ENCODE peak calls at places on chromosomes 7 and 10, in six cellular contexts. One of them, this sample, is unnamed.

GRCh38 chr10:72309290-72310240 is 35.8 kb downstream of the DDIT4 start:
- DNase-seq in CD8-positive, alpha-beta memory T cell: no peak
- DNase-seq in A549: no peak
- DNase-seq in lower leg skin: no peak
- DNase-seq in foreskin fibroblast: peak
- DNase-seq in IMR-90: peak
- DNase-seq in this sample: no peak

GRCh38 chr7:50869108-50869716 is 86.5 kb upstream of the GRB10 start:
- DNase-seq in IMR-90: peak
- DNase-seq in A549: peak
- DNase-seq in lower leg skin: peak
- DNase-seq in foreskin fibroblast: peak
- DNase-seq in CD8-positive, alpha-beta memory T cell: no peak
- DNase-seq in this sample: no peak

GRCh38 chr10:130329792-130330191 is 193.6 kb downstream of the GLRX3 start:
- DNase-seq in CD8-positive, alpha-beta memory T cell: no peak
- DNase-seq in A549: no peak
- DNase-seq in foreskin fibroblast: no peak
- DNase-seq in IMR-90: no peak
- DNase-seq in lower leg skin: no peak
- DNase-seq in this sample: no peak

GRCh38 chr7:99115379-99115778 is 28.5 kb downstream of the SMURF1 start:
- DNase-seq in IMR-90: no peak
- DNase-seq in lower leg skin: no peak
- DNase-seq in CD8-positive, alpha-beta memory T cell: no peak
- DNase-seq in A549: no peak
- DNase-seq in foreskin fibroblast: no peak
- DNase-seq in this sample: no peak

GRCh38 chr10:126061526-126061925 is 165.2 kb downstream of the FANK1 start:
- DNase-seq in IMR-90: no peak
- DNase-seq in A549: no peak
- DNase-seq in foreskin fibroblast: no peak
- DNase-seq in CD8-positive, alpha-beta memory T cell: no peak
- DNase-seq in lower leg skin: no peak
- DNase-seq in this sample: no peak

GRCh38 chr7:157189405-157189804 is 50.7 kb downstream of the UBE3C start:
- DNase-seq in A549: no peak
- DNase-seq in IMR-90: no peak
- DNase-seq in CD8-positive, alpha-beta memory T cell: no peak
- DNase-seq in foreskin fibroblast: no peak
- DNase-seq in lower leg skin: no peak
- DNase-seq in this sample: no peak

GRCh38 chr7:359776-360361 is 69.9 kb downstream of the FOXL3 start:
- DNase-seq in lower leg skin: no peak
- DNase-seq in A549: no peak
- DNase-seq in CD8-positive, alpha-beta memory T cell: no peak
- DNase-seq in foreskin fibroblast: no peak
- DNase-seq in IMR-90: no peak
- DNase-seq in this sample: no peak

GRCh38 chr7:117401293-117402002 is 25.8 kb downstream of the ASZ1 start:
- DNase-seq in lower leg skin: no peak
- DNase-seq in foreskin fibroblast: no peak
- DNase-seq in A549: peak
- DNase-seq in CD8-positive, alpha-beta memory T cell: no peak
- DNase-seq in IMR-90: peak
- DNase-seq in this sample: no peak

GRCh38 chr7:46565712-46566111 is 644.6 kb upstream of the IGFBP3 start:
- DNase-seq in foreskin fibroblast: no peak
- DNase-seq in lower leg skin: no peak
- DNase-seq in A549: no peak
- DNase-seq in CD8-positive, alpha-beta memory T cell: no peak
- DNase-seq in IMR-90: no peak
- DNase-seq in this sample: no peak

GRCh38 chr7:5510426-5511045 is 86.9 kb upstream of the TNRC18 start:
- DNase-seq in CD8-positive, alpha-beta memory T cell: no peak
- DNase-seq in A549: no peak
- DNase-seq in IMR-90: no peak
- DNase-seq in foreskin fibroblast: no peak
- DNase-seq in lower leg skin: no peak
- DNase-seq in this sample: no peak

GRCh38 chr10:114290038-114290437 is 51.0 kb downstream of the VWA2 start:
- DNase-seq in lower leg skin: no peak
- DNase-seq in A549: no peak
- DNase-seq in CD8-positive, alpha-beta memory T cell: no peak
- DNase-seq in foreskin fibroblast: no peak
- DNase-seq in IMR-90: no peak
- DNase-seq in this sample: no peak

GRCh38 chr7:44881066-44881600 is 4.2 kb downstream of the PURB start:
- DNase-seq in foreskin fibroblast: no peak
- DNase-seq in CD8-positive, alpha-beta memory T cell: no peak
- DNase-seq in A549: no peak
- DNase-seq in IMR-90: no peak
- DNase-seq in lower leg skin: no peak
- DNase-seq in this sample: no peak
- H3K4me3 ChIP-seq in foreskin fibroblast: peak
- H3K4me3 ChIP-seq in CD8-positive, alpha-beta memory T cell: peak
- H3K4me3 ChIP-seq in A549: peak
- H3K4me3 ChIP-seq in IMR-90: peak
- H3K4me3 ChIP-seq in lower leg skin: no peak
- H3K4me3 ChIP-seq in this sample: no peak

GRCh38 chr10:33327750-33328149 is 6.7 kb downstream of the NRP1 start:
- DNase-seq in CD8-positive, alpha-beta memory T cell: no peak
- DNase-seq in A549: no peak
- DNase-seq in foreskin fibroblast: no peak
- DNase-seq in lower leg skin: no peak
- DNase-seq in IMR-90: peak
- DNase-seq in this sample: no peak
- H3K4me3 ChIP-seq in CD8-positive, alpha-beta memory T cell: no peak
- H3K4me3 ChIP-seq in A549: no peak
- H3K4me3 ChIP-seq in foreskin fibroblast: no peak
- H3K4me3 ChIP-seq in lower leg skin: no peak
- H3K4me3 ChIP-seq in IMR-90: no peak
- H3K4me3 ChIP-seq in this sample: no peak

GRCh38 chr10:124651402-124651887 is 92.7 kb downstream of the FAM53B start:
- DNase-seq in foreskin fibroblast: no peak
- DNase-seq in CD8-positive, alpha-beta memory T cell: no peak
- DNase-seq in IMR-90: no peak
- DNase-seq in lower leg skin: no peak
- DNase-seq in A549: no peak
- DNase-seq in this sample: no peak

GRCh38 chr10:124650263-124650662 is 93.9 kb downstream of the FAM53B start:
- DNase-seq in CD8-positive, alpha-beta memory T cell: peak
- DNase-seq in A549: no peak
- DNase-seq in lower leg skin: no peak
- DNase-seq in foreskin fibroblast: no peak
- DNase-seq in IMR-90: no peak
- DNase-seq in this sample: no peak

GRCh38 chr10:124652200-124652599 is 92.0 kb downstream of the FAM53B start:
- DNase-seq in lower leg skin: no peak
- DNase-seq in CD8-positive, alpha-beta memory T cell: no peak
- DNase-seq in A549: no peak
- DNase-seq in IMR-90: no peak
- DNase-seq in foreskin fibroblast: no peak
- DNase-seq in this sample: no peak

GRCh38 chr10:124649209-124649608 is 95.0 kb downstream of the FAM53B start:
- DNase-seq in CD8-positive, alpha-beta memory T cell: no peak
- DNase-seq in lower leg skin: no peak
- DNase-seq in foreskin fibroblast: no peak
- DNase-seq in A549: no peak
- DNase-seq in IMR-90: no peak
- DNase-seq in this sample: no peak

DNA sequence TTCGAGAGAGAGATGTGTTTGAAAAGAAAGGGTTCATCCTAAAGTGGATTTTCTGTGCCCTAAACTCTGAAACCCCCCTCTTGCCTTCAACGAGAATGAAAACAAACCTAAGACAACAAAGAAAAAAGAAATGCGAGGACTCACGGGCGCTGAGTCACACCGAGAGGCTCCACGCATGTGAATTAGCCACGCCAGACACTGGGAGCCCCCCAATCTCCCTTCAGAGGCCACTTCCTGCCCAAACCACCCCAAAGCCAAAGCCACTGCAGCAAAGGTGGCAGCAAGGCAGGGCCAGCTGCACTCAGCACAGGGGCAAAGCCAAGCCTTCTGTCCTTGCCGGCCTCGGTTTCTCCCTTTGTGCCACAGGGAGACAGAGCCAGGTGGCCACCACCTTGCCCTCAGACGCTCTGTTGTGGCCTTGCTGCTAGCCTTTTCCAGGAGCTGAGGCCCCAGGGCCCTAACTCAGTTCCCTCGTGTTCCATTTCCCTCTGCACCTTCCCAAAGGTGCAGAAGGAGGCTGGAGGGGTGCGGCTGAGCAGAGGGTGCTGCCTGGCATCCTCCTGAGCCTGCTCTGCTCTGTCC is 93.3 kb downstream of the FAM53B start:
- DNase-seq in CD8-positive, alpha-beta memory T cell: peak
- DNase-seq in lower leg skin: no peak
- DNase-seq in A549: no peak
- DNase-seq in IMR-90: no peak
- DNase-seq in foreskin fibroblast: no peak
- DNase-seq in this sample: no peak
- H3K4me3 ChIP-seq in CD8-positive, alpha-beta memory T cell: peak
- H3K4me3 ChIP-seq in lower leg skin: no peak
- H3K4me3 ChIP-seq in A549: no peak
- H3K4me3 ChIP-seq in IMR-90: no peak
- H3K4me3 ChIP-seq in foreskin fibroblast: no peak
- H3K4me3 ChIP-seq in this sample: no peak

GRCh38 chr7:2488681-2489080 is 12.5 kb upstream of the GRIFIN start:
- DNase-seq in CD8-positive, alpha-beta memory T cell: no peak
- DNase-seq in A549: no peak
- DNase-seq in lower leg skin: no peak
- DNase-seq in IMR-90: no peak
- DNase-seq in foreskin fibroblast: no peak
- DNase-seq in this sample: no peak

GRCh38 chr7:2488272-2488645 is 12.1 kb upstream of the GRIFIN start:
- DNase-seq in foreskin fibroblast: peak
- DNase-seq in lower leg skin: peak
- DNase-seq in IMR-90: no peak
- DNase-seq in A549: no peak
- DNase-seq in CD8-positive, alpha-beta memory T cell: no peak
- DNase-seq in this sample: no peak

GRCh38 chr7:2492038-2492437 is 15.8 kb upstream of the GRIFIN start:
- DNase-seq in CD8-positive, alpha-beta memory T cell: no peak
- DNase-seq in IMR-90: no peak
- DNase-seq in A549: no peak
- DNase-seq in lower leg skin: no peak
- DNase-seq in foreskin fibroblast: no peak
- DNase-seq in this sample: no peak

GRCh38 chr7:2487586-2488271 is 11.5 kb upstream of the GRIFIN start:
- DNase-seq in A549: no peak
- DNase-seq in CD8-positive, alpha-beta memory T cell: no peak
- DNase-seq in IMR-90: no peak
- DNase-seq in lower leg skin: no peak
- DNase-seq in foreskin fibroblast: no peak
- DNase-seq in this sample: no peak

GRCh38 chr7:2490306-2490705 is 14.1 kb upstream of the GRIFIN start:
- DNase-seq in foreskin fibroblast: no peak
- DNase-seq in IMR-90: no peak
- DNase-seq in CD8-positive, alpha-beta memory T cell: no peak
- DNase-seq in A549: no peak
- DNase-seq in lower leg skin: no peak
- DNase-seq in this sample: no peak
- H3K4me3 ChIP-seq in foreskin fibroblast: no peak
- H3K4me3 ChIP-seq in IMR-90: no peak
- H3K4me3 ChIP-seq in CD8-positive, alpha-beta memory T cell: no peak
- H3K4me3 ChIP-seq in A549: no peak
- H3K4me3 ChIP-seq in lower leg skin: no peak
- H3K4me3 ChIP-seq in this sample: no peak

DNA sequence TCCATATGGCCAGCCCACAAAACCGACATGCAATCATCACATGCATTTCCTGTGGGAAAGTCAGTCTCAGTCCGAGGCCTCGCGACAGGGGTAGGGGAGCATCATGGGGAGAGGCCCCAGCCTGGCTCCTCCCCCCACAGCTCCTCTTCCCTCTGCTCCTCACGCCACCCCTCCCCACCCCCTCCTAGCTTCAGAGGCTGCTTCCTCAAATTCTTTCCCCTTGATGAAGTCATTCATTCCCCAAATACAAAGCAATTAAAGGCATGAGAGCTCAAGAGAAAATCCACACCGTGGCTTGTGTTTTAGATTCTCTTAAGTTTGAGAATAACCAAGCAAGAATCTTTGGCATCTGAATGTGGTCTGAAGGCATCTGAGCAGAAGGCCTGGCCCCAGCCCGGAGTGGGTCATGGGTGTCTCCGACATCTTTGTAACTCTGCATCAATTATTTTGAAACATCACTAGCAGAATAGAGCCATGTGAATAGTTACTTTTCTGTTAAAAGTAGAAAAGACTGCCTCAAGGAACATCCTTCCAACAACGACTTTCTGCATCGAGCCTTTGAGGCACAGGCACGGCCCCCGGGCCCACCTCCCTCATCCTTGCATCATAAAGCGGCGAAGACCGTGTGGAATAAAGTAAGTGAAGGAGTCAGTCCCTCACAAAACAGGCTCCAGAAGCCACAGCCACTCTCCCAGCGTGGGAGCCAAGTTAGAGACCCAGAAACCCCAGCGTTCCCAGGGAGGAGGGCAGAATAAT is 90.9 kb downstream of the DIP2C start:
- DNase-seq in A549: no peak
- DNase-seq in lower leg skin: no peak
- DNase-seq in foreskin fibroblast: peak
- DNase-seq in IMR-90: peak
- DNase-seq in CD8-positive, alpha-beta memory T cell: no peak
- DNase-seq in this sample: no peak
- H3K4me3 ChIP-seq in A549: no peak
- H3K4me3 ChIP-seq in lower leg skin: no peak
- H3K4me3 ChIP-seq in foreskin fibroblast: no peak
- H3K4me3 ChIP-seq in IMR-90: no peak
- H3K4me3 ChIP-seq in CD8-positive, alpha-beta memory T cell: no peak
- H3K4me3 ChIP-seq in this sample: no peak

This sample was measured in LNCaP clone FGC.